ENCODE peak calls at places on chromosomes 13 and 19, in five cellular contexts. I is A673, J is iris pigment epithelial cell, X is myocyte, V is right cardiac atrium. S is an unnamed sample.

GRCh38 chr13:113122571-113123225 is at the start of gene F10:
- DNase-seq in X (peak), V (peak), J (peak), I (no peak), S (peak)

GRCh38 chr19:40549007-40549708 is 27.5 kb upstream of the SHKBP1 start:
- DNase-seq in V (peak), J (peak), X (no peak), I (peak), S (peak)

GRCh38 chr13:76053181-76053580 is 417.1 kb downstream of the LMO7 start:
- DNase-seq in J (no peak), I (no peak), V (no peak), X (no peak), S (no peak)

GRCh38 chr19:5786593-5787551 is 2.3 kb upstream of the PRR22 start:
- DNase-seq in I (no peak), X (no peak), V (no peak), J (no peak), S (no peak)

GRCh38 chr13:102913924-102914628 is 68.2 kb downstream of the ERCC5 start:
- DNase-seq in V (no peak), I (peak), X (peak), J (peak), S (peak)

GRCh38 chr19:6750062-6750461 is 10.6 kb downstream of the TRIP10 start:
- DNase-seq in V (peak), X (no peak), J (no peak), I (no peak), S (no peak)

GRCh38 chr19:54315956-54316355 is 3.0 kb upstream of the LILRA5 start:
- DNase-seq in J (no peak), X (no peak), V (no peak), I (no peak), S (no peak)

GRCh38 chr13:75621147-75621546 is 15.0 kb upstream of the LMO7 start:
- DNase-seq in V (no peak), J (peak), I (peak), X (peak), S (no peak)

GRCh38 chr19:4722671-4723464 is 774 bp downstream of the DPP9 start:
- DNase-seq in V (peak), X (peak), J (peak), I (peak), S (peak)

GRCh38 chr19:38288127-38288855 is 15.8 kb upstream of the C19orf33 start:
- DNase-seq in J (no peak), X (peak), I (no peak), V (no peak), S (peak)

GRCh38 chr13:31431722-31432137 is 232.0 kb downstream of the B3GLCT start:
- DNase-seq in X (peak), I (peak), J (peak), V (peak), S (peak)

S was measured in SJCRH30.